ENCODE peak calls at places on chromosomes 11 and 22, in four cellular contexts. U is H1, G is HepG2, X is GM12878. A is an unnamed sample.
A peak's percentile ranks its signal among the peaks of the same experiment; 100 is the strongest.

GRCh38 chr11:44456544-44457270 is 108.8 kb upstream of the CD82 start:
- DNase-seq in X (no peak), U (no peak), G (no peak), A (no peak)

GRCh38 chr22:25153961-25154685 is 45.5 kb upstream of the CRYBB3 start:
- DNase-seq in G (peak; percentile 36), U (no peak), X (no peak), A (no peak)

GRCh38 chr22:40605676-40606250 is 30.8 kb downstream of the MRTFA start:
- DNase-seq in X (no peak), G (no peak), U (no peak), A (no peak)

GRCh38 chr22:23121026-23121823 is 20.6 kb downstream of the RSPH14 start:
- DNase-seq in U (no peak), X (no peak), G (no peak), A (no peak)

GRCh38 chr11:119446434-119446833 is 23.5 kb upstream of the THY1 start:
- DNase-seq in X (no peak), G (no peak), U (no peak), A (no peak)

GRCh38 chr11:110075087-110075821 is 17.9 kb upstream of the ZC3H12C start:
- DNase-seq in U (no peak), G (no peak), X (no peak), A (no peak)

GRCh38 chr11:66386171-66387069 is 14.9 kb upstream of the SLC29A2 start:
- DNase-seq in G (peak; percentile 66), X (peak; percentile 41), U (peak; percentile 75), A (peak; percentile 83)

GRCh38 chr11:16876053-16876752 is 137.8 kb downstream of the C11orf58 start:
- DNase-seq in X (no peak), U (no peak), G (no peak), A (no peak)

GRCh38 chr22:26666035-26666338 is 8.6 kb downstream of the MIAT start:
- DNase-seq in U (no peak), X (no peak), G (no peak), A (no peak)

GRCh38 chr11:68809506-68809905 is 32.2 kb downstream of the CPT1A start:
- DNase-seq in U (no peak), G (no peak), X (no peak), A (no peak)
- H3K36me3 ChIP-seq in U (no peaks in the 10 kb centered on the region), G (peaks cover 3% of the 10 kb centered on the region), X (no peaks in the 10 kb centered on the region), A (no peaks in the 10 kb centered on the region)

GRCh38 chr11:63941901-63942300 is 3.1 kb downstream of the NAA40 start:
- DNase-seq in G (no peak), X (no peak), U (no peak), A (no peak)

GRCh38 chr11:63942803-63943202 is 4.0 kb downstream of the NAA40 start:
- DNase-seq in X (no peak), U (no peak), G (no peak), A (no peak)

GRCh38 chr11:63944987-63945386 is 6.2 kb downstream of the NAA40 start:
- DNase-seq in U (no peak), X (no peak), G (peak; percentile 43), A (no peak)

GRCh38 chr11:63940786-63941185 is 2.0 kb downstream of the NAA40 start:
- DNase-seq in X (no peak), G (no peak), U (no peak), A (no peak)

DNA sequence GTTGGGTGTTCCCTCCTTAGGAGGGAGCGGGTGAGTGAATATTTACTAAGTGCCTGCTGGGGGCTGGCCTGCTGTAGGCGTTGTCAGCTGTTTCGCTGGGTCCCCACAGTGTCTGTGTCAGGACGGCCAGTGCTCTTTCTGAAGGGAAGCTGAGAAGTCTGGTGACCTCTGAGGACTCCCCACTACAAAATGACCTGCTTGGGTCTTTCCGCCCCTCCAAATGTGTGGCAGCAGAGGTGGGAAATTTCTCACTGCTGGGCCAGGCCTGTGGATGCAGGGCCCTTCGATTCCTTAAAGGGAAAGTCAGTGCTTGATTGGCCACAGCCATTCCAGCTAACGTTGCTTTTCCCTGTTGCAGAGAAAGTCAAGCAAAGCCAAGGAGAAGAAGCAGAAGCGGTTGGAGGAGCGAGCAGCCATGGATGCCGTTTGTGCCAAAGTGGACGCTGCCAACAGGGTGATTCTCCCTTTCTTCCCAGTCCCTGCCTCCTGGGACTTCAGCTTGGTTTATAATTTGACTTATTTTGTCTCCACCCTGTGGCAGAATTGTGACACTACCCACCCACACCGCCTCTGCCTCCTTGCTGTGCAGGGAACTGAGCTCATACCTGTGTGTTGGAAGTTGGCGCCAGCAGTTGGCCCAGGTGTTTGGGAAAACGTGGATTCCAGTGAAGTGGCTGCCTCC is 6.8 kb downstream of the NAA40 start:
- DNase-seq in X (no peak), U (peak; percentile 27), G (peak; percentile 62), A (peak; percentile 22)
- TF ChIP-seq SUZ12 in X (no peak), U (no peak), G (no peak), A (no peak)

GRCh38 chr11:69071956-69072355 is 23.2 kb downstream of the TPCN2 start:
- DNase-seq in X (no peak), U (no peak), G (no peak), A (no peak)
- TF ChIP-seq ZNF274 in X (no peak), U (no peak), G (no peak), A (no peak)

GRCh38 chr22:36340621-36341020 is 47.1 kb downstream of the MYH9 start:
- DNase-seq in G (peak; percentile 58), X (no peak), U (no peak), A (no peak)
- H3K36me3 ChIP-seq in G (peaks cover 42% of the 10 kb centered on the region), X (peaks cover 56% of the 10 kb centered on the region), U (peaks cover 35% of the 10 kb centered on the region), A (peaks cover 94% of the 10 kb centered on the region)

GRCh38 chr11:100637706-100638105 is 49.4 kb upstream of the ARHGAP42 start:
- DNase-seq in X (no peak), U (no peak), G (no peak), A (no peak)
- TF ChIP-seq SUZ12 in X (no peak), U (no peak), G (no peak), A (no peak)

DNA sequence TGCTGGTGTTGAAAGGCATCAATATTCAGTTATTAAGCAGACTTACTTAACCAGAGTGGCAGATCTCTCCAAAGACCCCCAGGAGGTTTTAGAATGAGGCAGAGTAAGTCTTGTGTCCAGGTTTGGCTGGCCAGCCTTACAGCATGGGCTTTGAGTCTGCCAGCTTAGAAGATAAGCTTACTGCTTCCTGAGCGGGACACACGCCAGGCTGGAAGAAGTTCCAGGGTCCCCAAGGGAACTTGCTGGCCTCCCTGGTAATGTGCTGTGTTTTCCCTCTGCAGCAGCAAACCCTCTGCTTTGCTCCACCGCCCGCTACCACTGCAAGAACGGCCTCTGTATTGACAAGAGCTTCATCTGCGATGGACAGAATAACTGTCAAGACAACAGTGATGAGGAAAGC is 154.2 kb downstream of the LDLRAD3 start:
- DNase-seq in G (no peak), X (no peak), U (no peak), A (no peak)
- TF ChIP-seq ZNF274 in G (no peak), X (no peak), U (no peak), A (no peak)

A was measured in NT2/D1.